ENCODE peak calls at places on chromosomes 11 and 22, in eight cellular contexts. A, R, M, U, B, J, K and N are unnamed samples.

GRCh38 chr11:18650859-18651557 is 16.9 kb upstream of the SPTY2D1 start:
- DNase-seq in A (peak), R (peak), M (peak), U (no peak), B (no peak), J (peak), K (peak), N (peak)

GRCh38 chr11:5234390-5234834 is at the start of gene HBD:
- DNase-seq in A (no peak), R (no peak), M (no peak), U (no peak), B (no peak), J (no peak), K (no peak), N (no peak)

GRCh38 chr11:4697583-4697982 is at the start of gene OR51E2:
- DNase-seq in A (no peak), R (no peak), M (peak), U (no peak), B (peak), J (no peak), K (no peak), N (no peak)

GRCh38 chr11:131549099-131549498 is 178.7 kb downstream of the NTM start:
- DNase-seq in A (no peak), R (no peak), M (no peak), U (no peak), B (no peak), J (no peak), K (no peak), N (no peak)

GRCh38 chr11:2804701-2805387 is 80.7 kb downstream of the CDKN1C start:
- DNase-seq in A (no peak), R (no peak), M (no peak), U (peak), B (no peak), J (peak), K (no peak), N (peak)

GRCh38 chr11:69260622-69261021 is 33.3 kb upstream of the MYEOV start:
- DNase-seq in A (no peak), R (no peak), M (no peak), U (no peak), B (no peak), J (no peak), K (peak), N (no peak)

GRCh38 chr11:27600656-27601055 is 94.1 kb upstream of the LIN7C start:
- DNase-seq in A (no peak), R (no peak), M (no peak), U (no peak), B (no peak), J (no peak), K (no peak), N (no peak)

GRCh38 chr22:43313497-43314474 is 29.4 kb downstream of the SCUBE1 start:
- DNase-seq in A (no peak), R (no peak), M (no peak), U (no peak), B (no peak), J (no peak), K (peak), N (no peak)

GRCh38 chr22:26949193-26949592 is 291.8 kb downstream of the MIAT start:
- DNase-seq in A (no peak), R (peak), M (no peak), U (no peak), B (no peak), J (no peak), K (peak), N (no peak)

GRCh38 chr11:2529636-2530035 is 84.8 kb downstream of the KCNQ1 start:
- DNase-seq in A (no peak), R (no peak), M (no peak), U (peak), B (no peak), J (no peak), K (no peak), N (no peak)